ENCODE peak calls at places on chromosomes 11 and 22, in nine cellular contexts. H, S, V, Y, D, N, U, Q and W are unnamed samples.

GRCh38 chr11:28089378-28089777 is 18.6 kb downstream of the KIF18A start:
- DNase-seq in H (no peak), S (no peak), V (no peak), Y (no peak), D (no peak), N (no peak), U (no peak), Q (no peak), W (no peak)

GRCh38 chr11:2316169-2316962 is 14.6 kb downstream of the TSPAN32 start:
- DNase-seq in H (no peak), S (no peak), V (no peak), Y (no peak), D (no peak), N (no peak), U (no peak), Q (no peak), W (no peak)

GRCh38 chr11:13216019-13217006 is 61.3 kb upstream of the BMAL1 start:
- DNase-seq in H (no peak), S (no peak), V (no peak), Y (no peak), D (peak; percentile 74), N (peak; percentile 63), U (no peak), Q (no peak), W (no peak)

GRCh38 chr22:27603111-27603822 is 198.3 kb downstream of the MN1 start:
- DNase-seq in H (no peak), S (no peak), V (no peak), Y (no peak), D (no peak), N (no peak), U (no peak), Q (no peak), W (no peak)

GRCh38 chr22:29994027-29994715 is 86.1 kb upstream of the HORMAD2 start:
- DNase-seq in H (no peak), S (no peak), V (no peak), Y (no peak), D (peak; percentile 22), N (no peak), U (no peak), Q (no peak), W (no peak)

GRCh38 chr22:36873614-36874308 is 13.0 kb downstream of the NCF4 start:
- DNase-seq in H (no peak), S (no peak), V (no peak), Y (no peak), D (peak; percentile 2), N (peak; percentile 66), U (no peak), Q (peak; percentile 9), W (no peak)

GRCh38 chr22:23192133-23192532 is 11.8 kb downstream of the BCR start:
- DNase-seq in H (no peak), S (no peak), V (no peak), Y (no peak), D (no peak), N (no peak), U (peak; percentile 45), Q (no peak), W (no peak)

GRCh38 chr11:27470166-27470565 is 2.4 kb downstream of the LGR4 start:
- DNase-seq in H (no peak), S (no peak), V (no peak), Y (no peak), D (no peak), N (no peak), U (no peak), Q (no peak), W (no peak)

GRCh38 chr11:113555071-113555739 is 80.0 kb upstream of the DRD2 start:
- DNase-seq in H (no peak), S (no peak), V (no peak), Y (no peak), D (no peak), N (no peak), U (no peak), Q (no peak), W (no peak)

GRCh38 chr22:47100019-47100418 is 337.6 kb downstream of the TBC1D22A start:
- DNase-seq in H (no peak), S (no peak), V (no peak), Y (no peak), D (no peak), N (no peak), U (no peak), Q (no peak), W (no peak)

GRCh38 chr11:57763568-57763967 is 2.0 kb downstream of the CTNND1 start:
- DNase-seq in H (no peak), S (no peak), V (no peak), Y (no peak), D (no peak), N (no peak), U (no peak), Q (no peak), W (no peak)

GRCh38 chr11:65790104-65790901 is 3.4 kb downstream of the OVOL1 start:
- DNase-seq in H (no peak), S (no peak), V (no peak), Y (no peak), D (no peak), N (no peak), U (no peak), Q (no peak), W (no peak)

GRCh38 chr22:47289316-47289985 is 527.0 kb downstream of the TBC1D22A start:
- DNase-seq in H (no peak), S (no peak), V (no peak), Y (no peak), D (no peak), N (no peak), U (no peak), Q (no peak), W (no peak)

GRCh38 chr22:37406836-37407235 is 20.4 kb downstream of the ELFN2 start:
- DNase-seq in H (no peak), S (no peak), V (no peak), Y (no peak), D (no peak), N (no peak), U (no peak), Q (no peak), W (no peak)

GRCh38 chr11:114678125-114679036 is at the start of gene NXPE2:
- DNase-seq in H (no peak), S (no peak), V (no peak), Y (no peak), D (peak; percentile 4), N (no peak), U (no peak), Q (no peak), W (no peak)

GRCh38 chr11:71334191-71334590 is 81.8 kb upstream of the SHANK2 start:
- DNase-seq in H (no peak), S (no peak), V (no peak), Y (no peak), D (no peak), N (no peak), U (no peak), Q (no peak), W (no peak)

GRCh38 chr11:96188625-96189006 is 154.4 kb downstream of the MAML2 start:
- DNase-seq in H (no peak), S (no peak), V (no peak), Y (no peak), D (no peak), N (peak; percentile 47), U (no peak), Q (no peak), W (no peak)

GRCh38 chr11:97202613-97203292 is 812.9 kb downstream of the JRKL start:
- DNase-seq in H (no peak), S (no peak), V (no peak), Y (no peak), D (no peak), N (no peak), U (no peak), Q (no peak), W (no peak)

GRCh38 chr11:44894217-44894617 is 56.5 kb downstream of the TP53I11 start:
- DNase-seq in H (peak; percentile 82), S (peak; percentile 30), V (peak; percentile 29), Y (peak; percentile 41), D (peak; percentile 46), N (peak; percentile 71), U (peak; percentile 85), Q (peak; percentile 34), W (peak; percentile 26)

GRCh38 chr22:20435436-20436308 is 2.0 kb downstream of the SCARF2 start:
- DNase-seq in H (no peak), S (no peak), V (no peak), Y (no peak), D (no peak), N (no peak), U (no peak), Q (no peak), W (no peak)

GRCh38 chr11:130371004-130371590 is 56.4 kb upstream of the ZBTB44 start:
- DNase-seq in H (no peak), S (no peak), V (no peak), Y (no peak), D (no peak), N (no peak), U (no peak), Q (no peak), W (no peak)